ENCODE peak calls at places on chromosomes 1 and 21, in four cellular contexts. K, O, P and H are unnamed samples.

GRCh38 chr1:220748091-220748934 is at the start of gene MTARC2:
- DNase-seq in P (peak; percentile 32), O (peak; percentile 32), K (peak; percentile 85), H (peak; percentile 10)

GRCh38 chr1:119102051-119102450 is 38.4 kb downstream of the WARS2 start:
- DNase-seq in O (no peak), K (no peak), P (no peak), H (no peak)

GRCh38 chr1:65434760-65435159 is 14.3 kb downstream of the LEPR start:
- DNase-seq in O (no peak), P (no peak), K (no peak), H (peak; percentile 81)

GRCh38 chr21:43332461-43332860 is 94.5 kb downstream of the SIK1 start:
- DNase-seq in K (no peak), P (no peak), O (no peak), H (no peak)

GRCh38 chr1:244237445-244237844 is 186.4 kb downstream of the ZBTB18 start:
- DNase-seq in O (no peak), P (no peak), K (no peak), H (peak; percentile 26)

GRCh38 chr1:108591471-108591870 is 31.6 kb downstream of the EEIG2 start:
- DNase-seq in K (no peak), O (no peak), P (no peak), H (no peak)

GRCh38 chr1:18635833-18636671 is 5.4 kb downstream of the PAX7 start:
- DNase-seq in O (no peak), P (no peak), K (no peak), H (peak; percentile 30)

GRCh38 chr21:41659791-41660560 is 106.9 kb downstream of the RIPK4 start:
- DNase-seq in O (no peak), K (no peak), P (no peak), H (no peak)

GRCh38 chr1:44947060-44947773 is 39.2 kb downstream of the EIF2B3 start:
- DNase-seq in P (no peak), K (peak; percentile 16), O (peak; percentile 73), H (no peak)

GRCh38 chr1:221392453-221392852 is 349.4 kb downstream of the DUSP10 start:
- DNase-seq in K (no peak), P (no peak), O (peak; percentile 37), H (peak; percentile 72)

GRCh38 chr1:179143332-179143731 is 61.5 kb downstream of the TOR3A start:
- DNase-seq in P (no peak), K (no peak), O (peak; percentile 90), H (peak; percentile 87)

GRCh38 chr1:245154429-245155185 is at the start of gene KIF26B:
- DNase-seq in O (no peak), P (peak; percentile 69), K (no peak), H (peak; percentile 77)

GRCh38 chr1:98881911-98882310 is 122.8 kb downstream of the PLPPR5 start:
- DNase-seq in K (no peak), O (no peak), P (no peak), H (no peak)

GRCh38 chr1:98884864-98885263 is 119.8 kb downstream of the PLPPR5 start:
- DNase-seq in K (no peak), P (no peak), O (no peak), H (no peak)
- TF ChIP-seq CTCF in K (no peak), P (no peak), O (no peak), H (peak; percentile 37)

DNA sequence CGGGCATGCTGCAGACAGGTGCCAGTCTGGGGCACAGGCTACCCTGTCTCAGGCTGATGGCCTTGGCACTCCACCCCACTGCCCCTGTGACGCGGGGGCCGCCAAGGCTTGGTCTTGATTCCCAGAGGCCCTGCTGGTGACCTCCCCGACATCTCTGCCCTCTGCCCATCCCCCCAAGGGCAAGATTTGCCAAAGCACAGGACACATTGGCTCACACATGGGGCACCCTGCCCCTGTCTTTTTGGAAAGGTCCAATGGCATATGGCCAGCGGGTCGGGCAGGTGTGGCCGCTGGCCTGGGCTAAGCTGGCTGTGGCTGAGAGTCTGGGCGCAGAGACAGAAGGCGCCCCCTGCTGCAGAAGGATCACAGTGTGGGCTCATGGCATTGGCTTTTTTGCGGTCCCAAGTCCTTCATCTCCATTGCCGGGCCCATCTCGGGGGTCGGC is 4.6 kb downstream of the MIB2 start:
- DNase-seq in O (no peak), P (no peak), K (no peak), H (no peak)
- TF ChIP-seq CTCF in O (peak; percentile 35), P (no peak), K (no peak), H (peak; percentile 49)

GRCh38 chr1:184636156-184636448 is 118.6 kb downstream of the EDEM3 start:
- DNase-seq in P (no peak), O (no peak), K (no peak), H (no peak)

GRCh38 chr1:184635347-184636155 is 119.1 kb downstream of the EDEM3 start:
- DNase-seq in O (no peak), K (no peak), P (no peak), H (no peak)

GRCh38 chr1:184632415-184633175 is 122.1 kb downstream of the EDEM3 start:
- DNase-seq in O (no peak), P (no peak), K (peak; percentile 17), H (no peak)

GRCh38 chr1:184634296-184634695 is 120.4 kb downstream of the EDEM3 start:
- DNase-seq in P (no peak), K (no peak), O (no peak), H (no peak)

DNA sequence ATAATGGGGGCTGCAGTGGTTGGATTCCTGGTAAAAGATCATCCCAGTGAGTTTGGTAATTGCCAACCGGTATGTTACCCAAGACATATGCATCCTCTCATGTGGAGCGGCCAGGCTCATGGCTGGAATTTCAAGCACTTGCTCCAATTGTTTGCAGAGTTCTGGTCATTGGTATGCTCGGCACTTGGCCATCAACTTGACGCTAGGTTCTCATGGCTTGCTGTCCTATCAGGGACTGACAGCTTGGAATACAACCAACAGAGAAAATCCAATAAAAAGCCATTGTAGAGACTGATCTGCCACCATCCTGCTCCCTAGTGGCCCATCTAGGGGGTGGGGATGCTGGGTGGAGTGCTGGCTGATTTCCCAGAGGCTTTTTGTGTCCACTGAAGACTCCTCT is 120.9 kb downstream of the EDEM3 start:
- DNase-seq in P (no peak), O (no peak), K (no peak), H (no peak)
- TF ChIP-seq CTCF in P (no peak), O (no peak), K (no peak), H (no peak)

DNA sequence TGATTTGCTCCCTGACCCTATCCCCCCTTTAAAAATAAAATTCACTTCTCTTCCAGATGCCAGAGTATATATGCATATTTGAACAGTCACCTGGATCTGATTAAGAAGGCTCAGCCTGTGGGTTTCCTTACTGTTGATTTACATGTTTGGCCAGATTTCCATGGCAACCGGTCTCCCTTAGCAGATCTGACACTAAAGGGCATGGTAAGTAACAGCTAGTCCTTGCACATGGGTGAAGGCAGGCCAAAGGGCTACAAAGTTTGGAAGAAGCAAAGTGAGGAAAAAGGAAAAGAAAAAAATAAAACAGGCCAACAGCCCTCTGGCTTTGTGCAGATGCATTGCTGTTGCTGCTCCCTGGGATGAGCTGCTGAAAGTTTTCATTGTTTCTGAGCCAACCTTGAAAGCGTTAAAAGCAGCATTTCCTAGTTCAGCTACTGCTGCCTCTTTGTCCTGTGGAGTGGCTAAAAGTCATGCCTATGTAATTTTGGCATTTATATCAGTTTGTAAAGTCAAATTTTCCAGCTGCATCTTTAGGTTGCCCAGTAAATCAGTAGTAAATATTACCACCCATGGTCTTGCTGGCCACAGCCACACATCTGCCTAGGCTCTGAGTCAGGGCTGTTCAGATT is 176.5 kb upstream of the HOOK1 start:
- DNase-seq in K (peak; percentile 57), O (peak; percentile 99), P (no peak), H (peak; percentile 28)
- TF ChIP-seq CTCF in K (no peak), O (no peak), P (no peak), H (no peak)